ENCODE peak calls at places on chromosomes 5 and 9, in five cellular contexts. N is A549, W is astrocyte of the cerebellum, D is cardiac muscle cell, H is astrocyte of the spinal cord. Q is an unnamed sample.

GRCh38 chr5:149723374-149723773 is 6.7 kb upstream of the PPARGC1B start:
- DNase-seq in N (no peak), W (no peak), D (no peak), H (no peak), Q (no peak)

GRCh38 chr5:139402561-139403158 is 1.2 kb downstream of the SPATA24 start:
- DNase-seq in N (peak; percentile 63), W (no peak), D (peak; percentile 38), H (no peak), Q (no peak)

GRCh38 chr9:136923881-136924280 is 20.7 kb downstream of the FBXW5 start:
- DNase-seq in N (no peak), W (no peak), D (no peak), H (no peak), Q (no peak)

GRCh38 chr5:163005949-163006348 is 431.4 kb upstream of the CCNG1 start:
- DNase-seq in N (no peak), W (no peak), D (no peak), H (no peak), Q (no peak)

GRCh38 chr5:135039526-135040296 is 5.7 kb upstream of the PITX1 start:
- DNase-seq in N (no peak), W (no peak), D (no peak), H (no peak), Q (no peak)

GRCh38 chr9:90007516-90008430 is 403.0 kb downstream of the GADD45G start:
- DNase-seq in N (no peak), W (peak; percentile 81), D (peak; percentile 71), H (peak; percentile 91), Q (peak; percentile 48)

GRCh38 chr9:123327697-123328100 is 28.3 kb upstream of the CRB2 start:
- DNase-seq in N (no peak), W (no peak), D (no peak), H (no peak), Q (no peak)

GRCh38 chr9:137697193-137697592 is 78.4 kb downstream of the EHMT1 start:
- DNase-seq in N (no peak), W (no peak), D (no peak), H (no peak), Q (no peak)

GRCh38 chr5:43336159-43336558 is 22.9 kb upstream of the HMGCS1 start:
- DNase-seq in N (peak; percentile 49), W (no peak), D (no peak), H (no peak), Q (no peak)

GRCh38 chr5:147346006-147346561 is 111.3 kb downstream of the STK32A start:
- DNase-seq in N (no peak), W (no peak), D (no peak), H (no peak), Q (no peak)

GRCh38 chr5:74625742-74626241 is 14.7 kb downstream of the ENC1 start:
- DNase-seq in N (no peak), W (peak; percentile 88), D (peak; percentile 87), H (peak; percentile 77), Q (peak; percentile 67)

GRCh38 chr5:33371660-33372059 is 69.1 kb upstream of the TARS1 start:
- DNase-seq in N (no peak), W (peak; percentile 28), D (no peak), H (peak; percentile 84), Q (peak; percentile 89)

GRCh38 chr9:14419302-14419937 is 105.5 kb upstream of the NFIB start:
- DNase-seq in N (no peak), W (no peak), D (no peak), H (no peak), Q (no peak)

GRCh38 chr5:149413477-149414210 is 34.6 kb upstream of the IL17B start:
- DNase-seq in N (no peak), W (no peak), D (no peak), H (no peak), Q (no peak)

GRCh38 chr5:135223404-135223803 is 175.6 kb downstream of the MACROH2A1 start:
- DNase-seq in N (no peak), W (no peak), D (no peak), H (no peak), Q (no peak)

GRCh38 chr9:127407505-127407868 is 10.5 kb downstream of the SLC2A8 start:
- DNase-seq in N (no peak), W (no peak), D (peak; percentile 21), H (no peak), Q (no peak)

GRCh38 chr9:75830303-75830702 is 60.2 kb upstream of the PCSK5 start:
- DNase-seq in N (no peak), W (no peak), D (no peak), H (no peak), Q (no peak)

GRCh38 chr5:173340984-173341383 is 12.8 kb upstream of the STC2 start:
- DNase-seq in N (no peak), W (no peak), D (no peak), H (no peak), Q (no peak)

GRCh38 chr5:150461231-150461630 is 11.7 kb upstream of the RPS14 start:
- DNase-seq in N (no peak), W (no peak), D (no peak), H (no peak), Q (no peak)

GRCh38 chr5:173047838-173048105 is 8.4 kb upstream of the CREBRF start:
- DNase-seq in N (no peak), W (no peak), D (no peak), H (no peak), Q (no peak)

GRCh38 chr5:65061974-65062353 is 293.2 kb downstream of the CWC27 start:
- DNase-seq in N (no peak), W (no peak), D (no peak), H (no peak), Q (no peak)

GRCh38 chr5:112779531-112779930 is 41.8 kb downstream of the APC start:
- DNase-seq in N (no peak), W (no peak), D (peak; percentile 85), H (peak; percentile 57), Q (peak; percentile 88)

GRCh38 chr9:123775289-123775688 is 154.6 kb downstream of the DENND1A start:
- DNase-seq in N (no peak), W (no peak), D (no peak), H (no peak), Q (no peak)

GRCh38 chr9:137430723-137431415 is 7.7 kb downstream of the NOXA1 start:
- DNase-seq in N (no peak), W (no peak), D (no peak), H (no peak), Q (no peak)

GRCh38 chr9:37908698-37909186 is 4.8 kb upstream of the SLC25A51 start:
- DNase-seq in N (peak; percentile 67), W (no peak), D (peak; percentile 82), H (peak; percentile 17), Q (peak; percentile 47)

GRCh38 chr9:7869340-7869739 is 69.8 kb upstream of the DMAC1 start:
- DNase-seq in N (no peak), W (no peak), D (no peak), H (no peak), Q (no peak)

GRCh38 chr5:34598177-34598794 is 57.8 kb upstream of the RAI14 start:
- DNase-seq in N (peak; percentile 85), W (peak; percentile 86), D (peak; percentile 90), H (peak; percentile 92), Q (peak; percentile 92)

GRCh38 chr9:81759680-81760215 is 70.4 kb upstream of the TLE1 start:
- DNase-seq in N (peak; percentile 85), W (peak; percentile 78), D (peak; percentile 90), H (peak; percentile 95), Q (peak; percentile 89)

GRCh38 chr5:74686962-74687751 is 2.1 kb downstream of the HEXB start:
- DNase-seq in N (no peak), W (no peak), D (no peak), H (no peak), Q (no peak)

GRCh38 chr5:162288647-162289296 is 221.2 kb downstream of the GABRG2 start:
- DNase-seq in N (no peak), W (no peak), D (no peak), H (no peak), Q (no peak)

GRCh38 chr9:134341306-134341705 is 15.1 kb downstream of the RXRA start:
- DNase-seq in N (no peak), W (no peak), D (no peak), H (no peak), Q (no peak)

GRCh38 chr9:91710148-91710547 is 239.9 kb downstream of the ROR2 start:
- DNase-seq in N (no peak), W (no peak), D (no peak), H (no peak), Q (no peak)

GRCh38 chr9:12847591-12847990 is 72.8 kb downstream of the LURAP1L start:
- DNase-seq in N (peak; percentile 7), W (no peak), D (no peak), H (no peak), Q (no peak)

GRCh38 chr9:9412241-9412640 is 1200.6 kb downstream of the PTPRD start:
- DNase-seq in N (no peak), W (no peak), D (no peak), H (no peak), Q (no peak)

GRCh38 chr5:149517461-149518122 is 33.6 kb downstream of the CSNK1A1 start:
- DNase-seq in N (peak; percentile 13), W (no peak), D (peak; percentile 29), H (no peak), Q (peak; percentile 66)

GRCh38 chr5:10635257-10635860 is 71.5 kb downstream of the ANKRD33B start:
- DNase-seq in N (no peak), W (no peak), D (peak; percentile 22), H (peak; percentile 67), Q (peak; percentile 18)

GRCh38 chr5:175830586-175831300 is 40.6 kb upstream of the CPLX2 start:
- DNase-seq in N (no peak), W (no peak), D (no peak), H (no peak), Q (no peak)

GRCh38 chr9:111099199-111100005 is 61.1 kb upstream of the LPAR1 start:
- DNase-seq in N (no peak), W (no peak), D (no peak), H (no peak), Q (no peak)
- H3K4me3 ChIP-seq in N (no peak overlapping the region), W (no peak overlapping the region), D (no peak overlapping the region), H (no peak overlapping the region), Q (no peak overlapping the region)

GRCh38 chr9:97923529-97924108 is 1.3 kb upstream of the TRMO start:
- DNase-seq in N (peak; percentile 85), W (peak; percentile 61), D (peak; percentile 83), H (peak; percentile 85), Q (peak; percentile 87)
- TF ChIP-seq CTCF in N (peak; percentile 99), W (peak; percentile 79), D (peak; percentile 72), H (peak; percentile 64), Q (peak; percentile 69)

GRCh38 chr9:33288828-33289483 is 1.4 kb upstream of the NFX1 start:
- DNase-seq in N (no peak), W (no peak), D (no peak), H (no peak), Q (no peak)
- H3K4me3 ChIP-seq in N (no peak overlapping the region), W (no peak overlapping the region), D (no peak overlapping the region), H (no peak overlapping the region), Q (no peak overlapping the region)

DNA sequence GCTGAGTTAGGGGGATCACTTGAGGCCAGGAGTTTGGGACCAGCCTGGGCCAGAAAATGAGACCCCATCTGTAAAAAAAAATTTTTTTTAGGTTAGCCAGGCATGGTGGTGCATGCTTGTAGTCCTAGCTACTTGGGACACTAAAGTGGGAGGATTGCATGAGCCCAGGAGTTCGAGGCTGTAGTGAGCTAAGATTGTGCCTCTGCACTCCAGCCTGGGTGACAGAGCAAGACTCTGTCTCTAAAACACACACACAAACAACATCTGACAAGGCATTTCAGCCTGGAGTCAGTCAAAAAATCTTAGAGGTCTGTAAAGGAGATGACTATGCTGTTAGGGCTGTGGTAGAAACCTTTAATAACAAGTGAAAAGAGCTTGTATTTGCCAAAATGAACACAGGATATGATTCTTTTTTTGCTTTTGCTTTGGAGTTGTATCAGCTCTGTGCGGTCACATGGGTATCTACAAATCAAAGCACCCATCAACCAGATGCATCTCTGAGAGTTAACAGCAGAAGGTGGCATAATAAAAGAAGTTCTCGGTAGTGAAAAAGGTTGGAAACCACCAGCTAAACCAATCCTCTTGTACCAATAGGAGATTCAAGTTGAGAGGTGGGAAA is 3.6 kb upstream of the PSMD5 start:
- DNase-seq in N (no peak), W (no peak), D (no peak), H (no peak), Q (no peak)
- TF ChIP-seq CTCF in N (no peak), W (no peak), D (no peak), H (no peak), Q (no peak)

Q was measured in fibroblast of the aortic adventitia.